ENCODE peak calls at places on chromosomes 4 and X, in seven cellular contexts. X, P, K, C, H, E and B are unnamed samples.

GRCh38 chr4:156247470-156247869 is 293.8 kb upstream of the CTSO start:
- DNase-seq in X (no peak), P (no peak), K (no peak), C (no peak), H (no peak), E (no peak), B (no peak)

GRCh38 chr4:54568184-54568583 is 89.6 kb upstream of the KIT start:
- DNase-seq in X (no peak), P (no peak), K (no peak), C (no peak), H (no peak), E (peak; percentile 84), B (no peak)

GRCh38 chr4:186740822-186741221 is 17.2 kb upstream of the FAT1 start:
- DNase-seq in X (no peak), P (no peak), K (no peak), C (no peak), H (no peak), E (peak; percentile 52), B (no peak)

GRCh38 chrX:97685753-97686152 is 802.0 kb downstream of the RPA4 start:
- DNase-seq in X (no peak), P (no peak), K (peak; percentile 11), C (no peak), H (peak; percentile 45), E (peak; percentile 23), B (no peak)

GRCh38 chrX:308821-309520 is 9.6 kb downstream of the GTPBP6 start:
- DNase-seq in X (no peak), P (peak; percentile 43), K (no peak), C (peak; percentile 35), H (no peak), E (no peak), B (no peak)

GRCh38 chr4:90328558-90328957 is 201.4 kb downstream of the CCSER1 start:
- DNase-seq in X (no peak), P (peak; percentile 64), K (no peak), C (no peak), H (no peak), E (peak; percentile 6), B (no peak)

GRCh38 chr4:25835384-25835783 is 27.4 kb downstream of the SEL1L3 start:
- DNase-seq in X (no peak), P (no peak), K (no peak), C (no peak), H (no peak), E (no peak), B (no peak)

GRCh38 chr4:78613522-78614311 is 62.1 kb downstream of the ANXA3 start:
- DNase-seq in X (no peak), P (no peak), K (peak; percentile 25), C (no peak), H (no peak), E (no peak), B (no peak)

GRCh38 chrX:137479394-137479793 is 86.5 kb upstream of the ZIC3 start:
- DNase-seq in X (no peak), P (no peak), K (no peak), C (no peak), H (no peak), E (no peak), B (no peak)

GRCh38 chr4:784401-785331 is 41.3 kb downstream of the CPLX1 start:
- DNase-seq in X (no peak), P (no peak), K (no peak), C (no peak), H (no peak), E (no peak), B (no peak)

GRCh38 chr4:77434299-77435092 is 171.1 kb upstream of the CXCL13 start:
- DNase-seq in X (no peak), P (no peak), K (no peak), C (no peak), H (no peak), E (no peak), B (no peak)

GRCh38 chr4:127047930-127048329 is 584.8 kb upstream of the INTU start:
- DNase-seq in X (no peak), P (no peak), K (no peak), C (no peak), H (no peak), E (peak; percentile 60), B (no peak)

GRCh38 chr4:97759785-97760184 is 383.5 kb downstream of the STPG2 start:
- DNase-seq in X (no peak), P (no peak), K (no peak), C (no peak), H (no peak), E (no peak), B (no peak)

GRCh38 chrX:70166601-70167590 is 10.4 kb upstream of the DGAT2L6 start:
- DNase-seq in X (no peak), P (no peak), K (no peak), C (no peak), H (no peak), E (peak; percentile 78), B (no peak)
- H3K27ac ChIP-seq in X (no peak overlapping the region), P (no peak overlapping the region), K (peak overlapping the region; percentile 51), C (no peak overlapping the region), H (no peak overlapping the region), E (no peak overlapping the region), B (no peak overlapping the region)

DNA sequence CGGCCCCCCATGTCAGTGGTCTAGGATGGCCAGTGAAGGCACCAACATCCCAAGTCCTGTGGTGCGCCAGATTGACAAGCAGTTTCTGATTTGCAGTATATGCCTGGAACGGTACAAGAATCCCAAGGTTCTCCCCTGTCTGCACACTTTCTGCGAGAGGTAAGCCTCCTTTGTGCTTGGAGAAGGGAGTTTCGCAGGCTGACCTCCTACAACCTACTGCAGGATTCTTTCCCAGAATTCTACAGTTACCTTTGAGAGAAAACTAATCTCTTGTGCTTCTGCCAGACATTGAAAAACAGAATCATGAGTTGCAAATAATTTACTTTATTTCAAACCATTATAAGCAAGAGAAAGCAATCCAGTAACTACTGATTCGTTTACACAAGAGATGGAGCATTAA is 66.1 kb downstream of the TRIM2 start:
- DNase-seq in X (no peak), P (no peak), K (no peak), C (no peak), H (no peak), E (no peak), B (no peak)
- H3K27ac ChIP-seq in X (no peak overlapping the region), P (no peak overlapping the region), K (no peak overlapping the region), C (no peak overlapping the region), H (no peak overlapping the region), E (no peak overlapping the region), B (no peak overlapping the region)

DNA sequence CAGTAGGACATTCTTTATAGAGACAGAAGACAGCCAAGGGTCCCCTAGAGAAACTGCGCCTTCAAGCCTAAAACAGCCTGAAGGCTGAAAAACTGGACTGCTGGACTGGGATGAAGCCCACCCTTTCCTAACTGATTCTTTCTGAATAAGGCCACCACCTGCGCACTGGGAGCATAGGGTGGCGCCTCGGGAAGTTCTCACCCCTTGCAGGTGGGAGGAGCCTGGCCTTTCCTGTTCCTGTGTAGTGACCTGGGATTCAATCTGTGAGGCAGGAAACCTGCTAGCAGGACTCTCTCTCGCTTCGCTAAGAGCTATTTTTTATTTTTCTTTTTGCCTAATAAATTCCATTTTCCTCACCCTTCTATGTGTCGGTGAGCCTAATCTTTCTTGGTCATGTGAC is 61.8 kb upstream of the KLHL13 start:
- DNase-seq in X (no peak), P (no peak), K (no peak), C (no peak), H (no peak), E (no peak), B (no peak)
- H3K27ac ChIP-seq in X (no peak overlapping the region), P (no peak overlapping the region), K (no peak overlapping the region), C (no peak overlapping the region), H (no peak overlapping the region), E (no peak overlapping the region), B (no peak overlapping the region)

DNA sequence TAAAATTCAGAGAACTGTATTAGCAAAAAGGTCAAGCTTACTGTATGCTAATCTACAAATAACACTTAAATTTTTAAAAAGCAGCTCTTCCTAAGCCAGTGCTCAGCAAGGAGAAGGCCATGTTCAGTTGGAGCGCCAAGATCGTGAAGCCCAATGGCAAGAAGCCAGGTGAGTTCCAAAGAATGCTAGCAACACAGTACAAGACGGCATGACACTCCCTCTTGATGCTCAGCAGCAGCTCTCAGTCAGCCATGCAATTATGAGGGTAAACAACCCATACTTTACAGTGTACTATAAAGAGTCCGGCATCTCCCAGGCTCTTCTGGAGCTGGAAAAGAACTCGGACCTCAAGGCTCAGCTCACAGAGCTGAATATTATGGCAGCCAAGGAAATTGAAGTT is 34.9 kb downstream of the STX18 start:
- DNase-seq in X (no peak), P (no peak), K (no peak), C (no peak), H (no peak), E (no peak), B (no peak)
- H3K27ac ChIP-seq in X (no peak overlapping the region), P (no peak overlapping the region), K (no peak overlapping the region), C (no peak overlapping the region), H (no peak overlapping the region), E (no peak overlapping the region), B (no peak overlapping the region)